ENCODE peak calls at places on chromosomes 2 and 18, in eight cellular contexts. Y is fibroblast of lung, R is IMR-90, Z is neuronal stem cell, A is SK-N-SH, M is OCI-LY7, I is neural progenitor cell, F is osteoblast. E is an unnamed sample.
A peak's percentile ranks its signal among the peaks of the same experiment; 100 is the strongest.

GRCh38 chr18:2903006-2903405 is 56.2 kb downstream of the EMILIN2 start:
- DNase-seq in I (no peak), F (peak; percentile 96), M (no peak), R (peak; percentile 61), Y (peak; percentile 61), Z (no peak), A (peak; percentile 36), E (no peak)

GRCh38 chr2:190408538-190409271 is 550 bp downstream of the MFSD6 start:
- DNase-seq in F (peak; percentile 91), A (peak; percentile 83), R (no peak), Y (peak; percentile 22), I (peak; percentile 51), M (peak; percentile 65), Z (peak; percentile 20), E (peak; percentile 72)

GRCh38 chr2:219058541-219059374 is 2.0 kb downstream of the IHH start:
- DNase-seq in M (no peak), A (peak; percentile 89), F (peak; percentile 95), Z (no peak), I (peak; percentile 57), R (no peak), Y (peak; percentile 5), E (no peak)

GRCh38 chr2:88545118-88545517 is 82.1 kb downstream of the EIF2AK3 start:
- DNase-seq in F (peak; percentile 83), A (peak; percentile 59), M (peak; percentile 41), Y (peak; percentile 21), R (peak; percentile 38), Z (no peak), I (peak; percentile 28), E (peak; percentile 10)

GRCh38 chr18:76374330-76375281 is 120.4 kb downstream of the ZNF516 start:
- DNase-seq in Z (no peak), F (no peak), Y (no peak), M (no peak), A (no peak), R (no peak), I (no peak), E (peak; percentile 79)

GRCh38 chr2:205686231-205687017 is 4.1 kb downstream of the NRP2 start:
- DNase-seq in A (peak; percentile 69), F (peak; percentile 79), R (peak; percentile 35), M (no peak), Y (no peak), I (peak; percentile 59), Z (no peak), E (no peak)

GRCh38 chr2:2294183-2294675 is 36.8 kb downstream of the MYT1L start:
- DNase-seq in Z (no peak), M (no peak), I (no peak), F (no peak), R (no peak), Y (no peak), A (peak; percentile 74), E (no peak)

GRCh38 chr2:211351998-211352397 is 795.6 kb downstream of the CPS1 start:
- DNase-seq in A (no peak), F (peak; percentile 22), R (no peak), M (no peak), I (no peak), Y (peak; percentile 1), Z (no peak), E (no peak)

GRCh38 chr18:77433076-77433475 is 183.4 kb downstream of the GALR1 start:
- DNase-seq in Y (no peak), A (no peak), Z (no peak), F (no peak), R (no peak), M (no peak), I (no peak), E (no peak)

GRCh38 chr2:200479617-200480292 is 30.1 kb downstream of the KCTD18 start:
- DNase-seq in M (no peak), Y (peak; percentile 80), Z (no peak), I (no peak), R (peak; percentile 87), A (no peak), F (peak; percentile 91), E (no peak)

GRCh38 chr2:11248-11941 is 34.9 kb downstream of the FAM110C start:
- DNase-seq in R (peak; percentile 22), A (no peak), F (peak; percentile 65), Y (peak; percentile 4), I (peak; percentile 97), Z (peak; percentile 80), M (peak; percentile 50), E (peak; percentile 35)

GRCh38 chr2:44330801-44331200 is 30.5 kb downstream of the PREPL start:
- DNase-seq in I (no peak), M (no peak), Y (no peak), A (no peak), R (peak; percentile 41), Z (no peak), F (no peak), E (no peak)

GRCh38 chr18:63261029-63261428 is 58.5 kb downstream of the BCL2 start:
- DNase-seq in Z (no peak), A (no peak), F (no peak), R (no peak), M (no peak), Y (no peak), I (no peak), E (no peak)

GRCh38 chr2:148993336-148993735 is 45.2 kb upstream of the LYPD6B start:
- DNase-seq in F (no peak), M (no peak), Z (no peak), R (peak; percentile 20), Y (no peak), A (no peak), I (no peak), E (no peak)

GRCh38 chr2:152950125-152950524 is 231.7 kb downstream of the ARL6IP6 start:
- DNase-seq in A (no peak), Z (peak; percentile 46), F (no peak), R (no peak), M (no peak), I (peak; percentile 65), Y (peak; percentile 33), E (peak; percentile 5)

GRCh38 chr2:122805346-122805745 is 1049.9 kb downstream of the TSN start:
- DNase-seq in R (no peak), I (no peak), M (no peak), Z (no peak), F (no peak), A (no peak), Y (no peak), E (no peak)

GRCh38 chr2:24969784-24970183 is 2.0 kb downstream of the DNAJC27 start:
- DNase-seq in R (peak; percentile 51), Z (no peak), A (no peak), M (no peak), Y (no peak), F (no peak), I (no peak), E (no peak)

GRCh38 chr2:118239284-118239683 is 151.0 kb downstream of the INSIG2 start:
- DNase-seq in I (no peak), F (no peak), A (no peak), Y (no peak), M (no peak), R (no peak), Z (no peak), E (no peak)

GRCh38 chr2:74261204-74261864 is 62.9 kb downstream of the MTHFD2 start:
- DNase-seq in R (no peak), Y (peak; percentile 9), I (peak; percentile 74), Z (peak; percentile 5), M (no peak), F (peak; percentile 88), A (peak; percentile 61), E (no peak)

GRCh38 chr18:59681521-59682004 is 15.7 kb downstream of the CCBE1 start:
- DNase-seq in Y (no peak), I (peak; percentile 24), A (no peak), Z (no peak), M (no peak), F (no peak), R (no peak), E (no peak)

GRCh38 chr2:8544168-8544785 is 137.6 kb upstream of the ID2 start:
- DNase-seq in R (no peak), M (no peak), F (peak; percentile 80), A (no peak), Y (no peak), Z (no peak), I (no peak), E (peak; percentile 51)

GRCh38 chr2:185567940-185568339 is 170.7 kb upstream of the FSIP2 start:
- DNase-seq in A (no peak), R (no peak), M (no peak), Z (no peak), Y (no peak), I (no peak), F (no peak), E (no peak)

GRCh38 chr18:2547477-2548087 is 23.7 kb downstream of the METTL4 start:
- DNase-seq in I (peak; percentile 65), F (peak; percentile 48), Z (peak; percentile 24), Y (peak; percentile 50), A (peak; percentile 46), M (peak; percentile 80), R (peak; percentile 71), E (no peak)

GRCh38 chr2:20569464-20570223 is 81.3 kb downstream of the HS1BP3 start:
- DNase-seq in A (no peak), Y (no peak), R (no peak), M (no peak), F (no peak), I (no peak), Z (no peak), E (no peak)
- H2AFZ ChIP-seq in A (no peak overlapping the region), Y (no peak overlapping the region), R (no peak overlapping the region), M (no peak overlapping the region), F (peak overlapping the region; percentile 67), I (no peak overlapping the region), Z (no peak overlapping the region), E (no peak overlapping the region)

GRCh38 chr2:30362468-30363081 is 84.5 kb upstream of the LCLAT1 start:
- DNase-seq in Y (peak; percentile 83), M (no peak), R (peak; percentile 70), F (peak; percentile 91), Z (no peak), A (no peak), I (no peak), E (no peak)
- H3K27ac ChIP-seq in Y (peak overlapping the region; percentile 34), M (no peak overlapping the region), R (peak overlapping the region; percentile 83), F (peak overlapping the region; percentile 9), Z (no peak overlapping the region), A (peak overlapping the region; percentile 42), I (no peak overlapping the region), E (no peak overlapping the region)

DNA sequence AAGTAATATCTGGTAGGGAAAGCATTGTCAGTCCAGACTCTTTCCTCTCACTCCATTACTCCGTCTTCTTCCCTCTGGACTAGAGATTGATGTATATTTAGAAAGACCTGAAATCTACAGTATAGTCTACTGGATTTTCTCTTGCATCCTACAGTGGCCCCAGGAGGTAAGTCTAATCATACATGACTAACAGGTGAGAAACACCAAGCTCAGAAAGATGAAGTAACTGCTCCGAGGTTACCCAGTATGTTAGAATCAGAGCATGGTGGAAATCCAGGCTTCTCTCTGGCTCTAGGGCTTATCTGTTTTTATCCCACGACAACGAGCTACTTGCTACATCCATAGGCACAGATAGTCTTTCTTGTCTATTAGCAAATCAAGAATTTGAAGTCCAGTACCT is 484.1 kb downstream of the THSD7B start:
- DNase-seq in A (peak; percentile 12), I (no peak), Z (no peak), R (no peak), F (no peak), M (no peak), Y (no peak), E (no peak)
- H2AFZ ChIP-seq in A (no peak overlapping the region), I (no peak overlapping the region), Z (no peak overlapping the region), R (no peak overlapping the region), F (no peak overlapping the region), M (no peak overlapping the region), Y (no peak overlapping the region), E (no peak overlapping the region)

DNA sequence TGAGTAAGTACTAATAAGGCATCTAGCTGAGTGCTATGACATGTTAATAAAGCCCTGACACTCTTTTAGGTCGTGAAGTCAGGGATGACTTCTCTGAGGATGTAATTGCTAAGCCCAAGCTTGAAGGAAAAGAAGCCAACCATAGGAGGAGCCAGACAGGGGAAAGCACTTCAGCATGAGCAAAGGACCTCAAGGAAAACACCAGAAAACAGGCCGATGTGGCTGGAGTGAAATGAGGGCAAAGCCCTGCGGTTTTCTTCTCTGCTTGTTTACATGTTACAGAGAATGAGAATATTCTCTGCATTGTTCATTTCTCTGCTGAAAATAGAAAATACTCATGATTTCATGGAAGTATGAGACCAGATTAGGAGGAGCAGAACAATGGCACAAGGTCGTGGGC is 112.5 kb upstream of the ARHGAP28 start:
- DNase-seq in F (no peak), Y (no peak), Z (no peak), A (no peak), M (no peak), I (no peak), R (peak; percentile 41), E (no peak)
- H3K27ac ChIP-seq in F (no peak overlapping the region), Y (no peak overlapping the region), Z (no peak overlapping the region), A (no peak overlapping the region), M (no peak overlapping the region), I (no peak overlapping the region), R (no peak overlapping the region), E (no peak overlapping the region)